ENCODE peak calls at places on chromosome 12, in eight cellular contexts. F, W, N, D, U, L, C and T are unnamed samples.

GRCh38 chr12:3453947-3454675 is 36.9 kb upstream of the PRMT8 start:
- DNase-seq in U (peak; percentile 94), N (no peak), L (no peak), D (peak; percentile 76), W (no peak), F (peak; percentile 25), C (peak; percentile 36), T (no peak)

GRCh38 chr12:121218588-121219352 is 8.8 kb downstream of the P2RX4 start:
- DNase-seq in F (no peak), N (no peak), U (no peak), W (peak; percentile 67), L (no peak), D (no peak), C (no peak), T (peak; percentile 59)

GRCh38 chr12:67434653-67435375 is 165.7 kb downstream of the CAND1 start:
- DNase-seq in C (peak; percentile 96), L (peak; percentile 46), U (peak; percentile 92), W (no peak), N (no peak), F (no peak), D (peak; percentile 6), T (no peak)

GRCh38 chr12:116977465-116978380 is 67.0 kb downstream of the FBXW8 start:
- DNase-seq in N (no peak), D (peak; percentile 34), F (no peak), L (no peak), U (no peak), W (no peak), C (no peak), T (no peak)

GRCh38 chr12:92098594-92099370 is 46.9 kb downstream of the BTG1 start:
- DNase-seq in N (no peak), W (no peak), U (no peak), L (peak; percentile 7), C (no peak), D (no peak), F (no peak), T (no peak)

GRCh38 chr12:85755760-85756159 is 80.4 kb downstream of the RASSF9 start:
- DNase-seq in D (no peak), C (no peak), L (no peak), U (peak; percentile 16), N (no peak), W (no peak), F (no peak), T (no peak)

GRCh38 chr12:115456946-115457689 is 773.1 kb upstream of the TBX3 start:
- DNase-seq in D (peak; percentile 90), L (peak; percentile 71), F (peak; percentile 67), N (no peak), C (no peak), W (no peak), U (peak; percentile 30), T (no peak)

GRCh38 chr12:23139026-23139425 is 514.1 kb downstream of the ETNK1 start:
- DNase-seq in U (no peak), N (peak; percentile 52), L (no peak), W (no peak), D (no peak), F (no peak), C (no peak), T (no peak)

GRCh38 chr12:103830730-103831320 is 10.2 kb downstream of the NT5DC3 start:
- DNase-seq in W (no peak), U (no peak), L (no peak), D (no peak), F (no peak), N (no peak), C (no peak), T (no peak)

GRCh38 chr12:80044694-80045046 is 54.7 kb upstream of the OTOGL start:
- DNase-seq in U (peak; percentile 96), C (peak; percentile 92), L (no peak), F (no peak), N (peak; percentile 36), W (no peak), D (no peak), T (no peak)

GRCh38 chr12:41981758-41982157 is 162.9 kb downstream of the GXYLT1 start:
- DNase-seq in D (no peak), L (no peak), F (no peak), U (peak; percentile 87), N (no peak), W (no peak), C (peak; percentile 54), T (no peak)

GRCh38 chr12:104990950-104991349 is 4.8 kb downstream of the NOPCHAP1 start:
- DNase-seq in C (no peak), W (no peak), L (no peak), F (no peak), N (no peak), D (no peak), U (no peak), T (no peak)

GRCh38 chr12:39368096-39368495 is 74.8 kb downstream of the KIF21A start:
- DNase-seq in L (no peak), F (no peak), N (no peak), U (peak; percentile 83), D (no peak), C (peak; percentile 3), W (no peak), T (no peak)

GRCh38 chr12:3777206-3777809 is 24.4 kb upstream of the CRACR2A start:
- DNase-seq in F (peak; percentile 66), W (peak; percentile 61), L (peak; percentile 30), D (no peak), C (peak; percentile 60), N (peak; percentile 60), U (peak; percentile 64), T (peak; percentile 40)

GRCh38 chr12:10068634-10069033 is 30.2 kb downstream of the CLEC1A start:
- DNase-seq in F (no peak), U (no peak), N (peak; percentile 67), D (no peak), W (no peak), L (no peak), C (no peak), T (no peak)

GRCh38 chr12:59040651-59041050 is 120.3 kb upstream of the LRIG3 start:
- DNase-seq in D (peak; percentile 69), U (peak; percentile 33), W (no peak), N (peak; percentile 79), F (peak; percentile 84), L (no peak), C (peak; percentile 88), T (no peak)

GRCh38 chr12:111748867-111749266 is 17.9 kb upstream of the ALDH2 start:
- DNase-seq in C (no peak), W (no peak), N (peak; percentile 69), U (no peak), L (no peak), F (no peak), D (no peak), T (no peak)

GRCh38 chr12:25074954-25075353 is 120.0 kb downstream of the DNAI7 start:
- DNase-seq in C (no peak), W (no peak), U (no peak), F (no peak), L (no peak), D (no peak), N (no peak), T (no peak)

GRCh38 chr12:19783547-19784444 is 344.5 kb downstream of the AEBP2 start:
- DNase-seq in U (no peak), D (peak; percentile 71), N (no peak), W (no peak), F (peak; percentile 44), C (no peak), L (no peak), T (no peak)

GRCh38 chr12:19778822-19779221 is 339.5 kb downstream of the AEBP2 start:
- DNase-seq in N (peak; percentile 47), D (peak; percentile 59), W (no peak), L (no peak), F (no peak), C (no peak), U (no peak), T (no peak)

GRCh38 chr12:19780460-19780859 is 341.2 kb downstream of the AEBP2 start:
- DNase-seq in D (no peak), U (no peak), C (no peak), N (no peak), L (no peak), F (no peak), W (no peak), T (no peak)

GRCh38 chr12:19778111-19778688 is 338.9 kb downstream of the AEBP2 start:
- DNase-seq in N (peak; percentile 75), L (no peak), F (no peak), U (no peak), C (peak; percentile 34), D (no peak), W (no peak), T (no peak)

GRCh38 chr12:19779393-19780056 is 340.2 kb downstream of the AEBP2 start:
- DNase-seq in C (no peak), L (no peak), F (peak; percentile 64), U (no peak), D (peak; percentile 90), W (no peak), N (no peak), T (no peak)
- TF ChIP-seq CTCF in C (no peak), L (no peak), F (no peak), U (no peak), D (no peak), W (no peak), N (no peak), T (no peak)

DNA sequence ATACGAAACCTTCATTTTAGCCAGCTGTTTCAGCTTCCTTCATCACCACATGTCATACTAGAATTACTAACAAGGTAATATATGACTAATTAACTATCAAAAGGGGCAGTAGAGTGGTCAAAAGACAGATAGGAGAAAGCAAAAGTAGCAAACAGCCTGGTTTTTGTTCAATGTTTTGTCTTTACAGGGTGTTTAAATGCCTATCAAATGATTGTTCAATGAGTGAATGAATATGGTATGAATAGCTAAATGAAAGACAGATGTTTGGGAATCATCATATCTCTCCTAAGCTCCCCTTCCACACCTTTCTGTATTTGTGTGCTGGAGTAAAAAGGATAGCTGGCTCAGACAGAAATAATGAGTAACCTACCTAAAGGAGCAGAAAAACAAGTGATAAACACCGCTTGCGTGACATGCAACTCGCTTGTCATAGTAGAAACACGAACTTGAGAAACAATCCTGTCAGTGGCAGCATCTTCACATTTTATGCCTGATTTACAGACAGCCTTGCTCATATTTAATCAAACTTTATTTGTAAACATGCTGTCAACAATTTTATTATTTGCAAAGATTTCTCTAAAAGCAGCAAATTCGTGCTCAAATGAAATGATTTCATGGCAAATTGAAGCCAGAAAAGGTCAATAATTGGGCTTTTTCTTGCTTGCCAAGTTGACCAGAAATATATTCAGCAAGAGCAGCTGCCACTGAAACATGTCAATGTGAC is 34.1 kb downstream of the ABCC9 start:
- DNase-seq in F (no peak), C (no peak), L (no peak), U (no peak), D (no peak), W (no peak), N (no peak), T (no peak)
- H3K9ac ChIP-seq in F (no peak overlapping the region), C (no peak overlapping the region), L (no peak overlapping the region), U (no peak overlapping the region), D (no peak overlapping the region), W (no peak overlapping the region), N (no peak overlapping the region), T (no peak overlapping the region)

GRCh38 chr12:5840900-5841299 is 104.2 kb downstream of the ANO2 start:
- DNase-seq in D (peak; percentile 76), C (no peak), L (no peak), N (no peak), W (no peak), U (no peak), F (no peak), T (no peak)
- TF ChIP-seq CTCF in D (peak; percentile 71), C (no peak), L (no peak), N (no peak), W (no peak), U (no peak), F (no peak), T (no peak)

DNA sequence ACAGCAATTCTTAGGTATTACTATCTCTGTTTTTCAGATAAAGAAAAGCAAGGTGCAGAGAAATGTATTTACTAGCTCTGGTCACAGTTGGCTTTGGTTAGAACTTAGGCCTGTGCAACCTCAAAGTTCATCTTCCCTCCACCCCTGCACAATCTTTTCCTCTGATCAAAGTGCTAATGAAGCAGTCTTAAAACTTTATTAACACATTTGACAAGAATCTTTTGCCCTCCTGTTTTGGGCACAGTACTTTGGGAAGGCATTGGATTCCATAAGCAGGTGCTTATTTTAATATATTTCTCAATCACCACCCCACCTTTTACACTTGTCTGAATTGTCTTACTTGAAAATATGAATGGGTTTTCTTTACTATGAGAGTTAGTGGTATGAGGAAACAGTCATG is 2.8 kb downstream of the IRAK4 start:
- DNase-seq in W (no peak), U (no peak), F (no peak), D (no peak), C (no peak), L (no peak), N (no peak), T (no peak)
- H3K9ac ChIP-seq in W (no peak overlapping the region), U (no peak overlapping the region), F (no peak overlapping the region), D (no peak overlapping the region), C (no peak overlapping the region), L (no peak overlapping the region), N (no peak overlapping the region), T (no peak overlapping the region)